ENCODE peak calls at places on chromosomes 4 and X, in ten cellular contexts. O is activated CD4-positive, alpha-beta T cell treated with anti-CD3 and anti-CD28 coated beads for 24 hours; K is NAMALWA; N is stimulated activated CD8-positive, alpha-beta memory T cell treated with anti-CD3 and anti-CD28 coated beads, Interleukin-12 subunit alpha, Interleukin-12 subunit beta, amount 100 ng/mL, for 1 hour; B is fibroblast of pulmonary artery; V is astrocyte; D is activated effector memory CD4-positive, alpha-beta T cell treated with Interleukin-2 at 50 U/mL for 16 hours; L is amniotic stem cell; T is caudate nucleus; P is mucosa of descending colon. H is an unnamed sample.

GRCh38 chr4:153522800-153523089 is 56.6 kb downstream of the TMEM131L start:
- DNase-seq in O (peak), K (no peak), N (no peak), B (no peak), V (no peak), D (peak), L (no peak), T (no peak), P (no peak), H (no peak)

GRCh38 chr4:1056671-1057402 is 45.4 kb downstream of the FGFRL1 start:
- DNase-seq in O (no peak), K (no peak), N (no peak), B (no peak), V (no peak), D (no peak), L (no peak), T (no peak), P (no peak), H (no peak)

GRCh38 chrX:70436380-70436779 is 8.3 kb upstream of the DLG3 start:
- DNase-seq in O (no peak), K (peak), N (no peak), B (no peak), V (no peak), D (no peak), L (no peak), T (no peak), P (no peak), H (no peak)

GRCh38 chr4:107035711-107036601 is at the start of gene DKK2:
- DNase-seq in O (no peak), K (no peak), N (no peak), B (no peak), V (peak), D (no peak), L (no peak), T (peak), P (peak), H (no peak)

GRCh38 chr4:147479817-147480216 is 1.1 kb upstream of the EDNRA start:
- DNase-seq in O (no peak), K (no peak), N (no peak), B (peak), V (peak), D (no peak), L (no peak), T (no peak), P (no peak), H (peak)

GRCh38 chr4:104964387-104965175 is 182.1 kb upstream of the TET2 start:
- DNase-seq in O (no peak), K (no peak), N (no peak), B (no peak), V (no peak), D (no peak), L (no peak), T (no peak), P (peak), H (no peak)

GRCh38 chr4:82484987-82485783 is 54.8 kb downstream of the ENOPH1 start:
- DNase-seq in O (no peak), K (no peak), N (no peak), B (peak), V (no peak), D (no peak), L (no peak), T (no peak), P (no peak), H (no peak)

GRCh38 chr4:174764105-174764729 is 64.8 kb downstream of the GLRA3 start:
- DNase-seq in O (no peak), K (peak), N (no peak), B (peak), V (peak), D (no peak), L (peak), T (no peak), P (no peak), H (no peak)

GRCh38 chr4:73676881-73677323 is 56.7 kb upstream of the RASSF6 start:
- DNase-seq in O (no peak), K (peak), N (no peak), B (peak), V (peak), D (no peak), L (no peak), T (no peak), P (no peak), H (no peak)

GRCh38 chrX:111363741-111364140 is 48.3 kb downstream of the DCX start:
- DNase-seq in O (no peak), K (no peak), N (no peak), B (no peak), V (no peak), D (no peak), L (no peak), T (no peak), P (no peak), H (no peak)

GRCh38 chr4:21248336-21248735 is 548.1 kb downstream of the PACRGL start:
- DNase-seq in O (no peak), K (no peak), N (no peak), B (no peak), V (no peak), D (no peak), L (no peak), T (no peak), P (no peak), H (no peak)